ENCODE peak calls at places on chromosomes 16 and 17, in nine cellular contexts. P is CD4-positive, alpha-beta T cell; E is cardiac muscle cell; O is CD8-positive, alpha-beta T cell; J is BJ; B is fibroblast of lung; N is sigmoid colon; D is thoracic aorta; Q is ovary. S is an unnamed sample.

GRCh38 chr16:23213831-23214230 is 31.3 kb downstream of the SCNN1G start:
- DNase-seq in E (no peak), D (no peak), P (no peak), Q (no peak), J (no peak), O (no peak), B (no peak), N (no peak), S (no peak)

GRCh38 chr17:77644981-77645380 is 313.5 kb upstream of the TNRC6C start:
- DNase-seq in Q (no peak), O (peak), B (no peak), P (peak), E (no peak), D (no peak), N (no peak), J (no peak), S (no peak)

GRCh38 chr16:10497132-10498088 is 83.0 kb downstream of the EMP2 start:
- DNase-seq in D (no peak), Q (no peak), O (no peak), N (no peak), E (no peak), B (peak), P (no peak), J (no peak), S (no peak)

GRCh38 chr16:83952940-83953795 is at the start of gene OSGIN1:
- DNase-seq in N (peak), D (peak), B (peak), E (peak), O (peak), J (peak), Q (peak), P (peak), S (peak)

GRCh38 chr16:51938861-51939260 is 608.1 kb downstream of the TOX3 start:
- DNase-seq in O (no peak), P (no peak), Q (no peak), J (no peak), N (no peak), B (no peak), E (no peak), D (no peak), S (no peak)

GRCh38 chr16:8816967-8817662 is 19.5 kb downstream of the PMM2 start:
- DNase-seq in Q (no peak), B (peak), P (no peak), E (no peak), N (no peak), D (no peak), J (no peak), O (no peak), S (no peak)

GRCh38 chr16:945271-946047 is 25.3 kb downstream of the LMF1 start:
- DNase-seq in O (no peak), J (no peak), P (no peak), Q (no peak), D (no peak), N (no peak), B (no peak), E (no peak), S (no peak)

GRCh38 chr17:67531291-67531690 is 154.2 kb downstream of the PITPNC1 start:
- DNase-seq in D (no peak), O (no peak), B (peak), P (no peak), E (no peak), J (no peak), Q (no peak), N (peak), S (no peak)

GRCh38 chr16:84026601-84027000 is 16.0 kb downstream of the SLC38A8 start:
- DNase-seq in D (no peak), E (no peak), J (no peak), N (no peak), O (no peak), Q (no peak), B (no peak), P (no peak), S (no peak)

GRCh38 chr16:22007509-22008214 is at the start of gene MOSMO:
- DNase-seq in O (peak), B (peak), D (no peak), Q (peak), P (peak), N (peak), J (no peak), E (peak), S (no peak)

GRCh38 chr17:43334744-43335400 is 63.9 kb upstream of the ARL4D start:
- DNase-seq in P (no peak), J (no peak), B (no peak), Q (no peak), N (no peak), E (peak), O (no peak), D (no peak), S (no peak)

GRCh38 chr17:42407289-42407836 is 15.7 kb downstream of the CAVIN1 start:
- DNase-seq in J (no peak), O (peak), P (peak), N (peak), E (peak), Q (peak), B (peak), D (peak), S (no peak)

GRCh38 chr16:57807968-57808528 is 5.8 kb upstream of the KIFC3 start:
- DNase-seq in O (peak), P (peak), D (no peak), B (peak), Q (peak), N (peak), J (peak), E (peak), S (no peak)

GRCh38 chr17:36813357-36813756 is 123.9 kb upstream of the LHX1 start:
- DNase-seq in O (no peak), E (no peak), D (no peak), N (no peak), P (no peak), Q (no peak), B (no peak), J (no peak), S (no peak)

GRCh38 chr17:47702391-47702995 is 8.5 kb downstream of the TBKBP1 start:
- DNase-seq in J (no peak), Q (peak), N (no peak), B (no peak), P (no peak), D (no peak), E (no peak), O (no peak), S (no peak)

GRCh38 chr16:75224683-75225082 is 5.9 kb downstream of the CTRB1 start:
- DNase-seq in P (no peak), O (no peak), D (no peak), E (no peak), B (no peak), J (no peak), N (no peak), Q (no peak), S (no peak)

GRCh38 chr17:76444518-76445311 is 8.2 kb downstream of the UBE2O start:
- DNase-seq in J (no peak), Q (no peak), P (no peak), D (no peak), E (no peak), O (no peak), B (peak), N (no peak), S (no peak)

GRCh38 chr16:81567987-81568748 is 123.6 kb downstream of the CMIP start:
- DNase-seq in E (no peak), O (no peak), B (peak), P (no peak), J (no peak), Q (peak), N (no peak), D (no peak), S (peak)

GRCh38 chr16:51982715-51983680 is 563.9 kb downstream of the TOX3 start:
- DNase-seq in J (no peak), P (no peak), Q (no peak), E (peak), B (peak), D (no peak), O (no peak), N (no peak), S (peak)

GRCh38 chr17:72118588-72119279 is 2.1 kb upstream of the SOX9 start:
- DNase-seq in D (no peak), Q (no peak), J (no peak), B (peak), P (no peak), O (no peak), N (peak), E (peak), S (no peak)

GRCh38 chr17:20059728-20060188 is 50.6 kb downstream of the SPECC1 start:
- DNase-seq in P (no peak), J (no peak), D (no peak), O (no peak), E (no peak), N (no peak), Q (no peak), B (no peak), S (no peak)

GRCh38 chr17:58813712-58814111 is 58.1 kb downstream of the PPM1E start:
- DNase-seq in P (no peak), J (no peak), B (no peak), D (no peak), E (no peak), O (no peak), N (no peak), Q (no peak), S (no peak)

GRCh38 chr17:43840814-43841213 is 6.2 kb upstream of the CD300LG start:
- DNase-seq in D (no peak), P (no peak), N (no peak), Q (no peak), E (peak), B (no peak), J (no peak), O (no peak), S (no peak)

GRCh38 chr17:62724398-62725146 is 83.5 kb downstream of the MARCHF10 start:
- DNase-seq in D (no peak), E (no peak), B (no peak), J (no peak), O (peak), Q (no peak), P (peak), N (peak), S (no peak)

GRCh38 chr16:919658-920631 is 50.8 kb downstream of the LMF1 start:
- DNase-seq in D (no peak), B (no peak), J (peak), P (no peak), N (peak), E (no peak), O (no peak), Q (no peak), S (peak)

GRCh38 chr17:21375757-21376584 is at the start of gene KCNJ12:
- DNase-seq in B (peak), O (no peak), P (no peak), E (peak), D (no peak), N (no peak), Q (no peak), J (no peak), S (no peak)

GRCh38 chr17:8223356-8224063 is 13.1 kb upstream of the AURKB start:
- DNase-seq in B (peak), N (peak), J (no peak), O (peak), P (peak), E (peak), D (no peak), Q (peak), S (no peak)
- TF ChIP-seq CTCF in B (no peak), N (no peak), J (peak), O (no peak), P (no peak), E (peak), D (no peak), Q (no peak), S (peak)

GRCh38 chr17:7704601-7705268 is at the start of gene EFNB3:
- DNase-seq in J (no peak), O (no peak), E (peak), B (peak), Q (no peak), N (no peak), P (no peak), D (no peak), S (no peak)

GRCh38 chr17:7700510-7700909 is 4.5 kb upstream of the EFNB3 start:
- DNase-seq in O (no peak), N (no peak), J (no peak), Q (no peak), B (no peak), P (no peak), D (no peak), E (no peak), S (no peak)

GRCh38 chr17:7703584-7704574 is 1.1 kb upstream of the EFNB3 start:
- DNase-seq in P (no peak), N (no peak), E (peak), D (no peak), J (no peak), O (no peak), Q (no peak), B (peak), S (no peak)

GRCh38 chr17:7702776-7703175 is 2.2 kb upstream of the EFNB3 start:
- DNase-seq in B (no peak), N (no peak), P (no peak), D (no peak), J (no peak), O (no peak), Q (no peak), E (no peak), S (no peak)

GRCh38 chr17:7701681-7702080 is 3.3 kb upstream of the EFNB3 start:
- DNase-seq in P (no peak), B (no peak), Q (no peak), E (no peak), N (no peak), O (no peak), J (no peak), D (no peak), S (no peak)
- TF ChIP-seq CTCF in P (no peak), B (no peak), Q (no peak), E (no peak), N (no peak), O (no peak), J (no peak), D (no peak), S (no peak)

GRCh38 chr16:64172191-64172590 is 949.7 kb downstream of the CDH11 start:
- DNase-seq in N (no peak), E (no peak), B (no peak), O (no peak), P (no peak), J (no peak), D (no peak), Q (no peak), S (no peak)
- TF ChIP-seq CTCF in N (no peak), E (no peak), B (no peak), O (no peak), P (no peak), J (no peak), D (no peak), Q (no peak), S (no peak)

GRCh38 chr16:85446846-85447656 is 166.1 kb upstream of the GSE1 start:
- DNase-seq in B (no peak), Q (no peak), E (no peak), P (no peak), D (no peak), N (no peak), O (no peak), J (no peak), S (no peak)
- TF ChIP-seq CTCF in B (no peak), Q (no peak), E (no peak), P (no peak), D (no peak), N (no peak), O (no peak), J (no peak), S (no peak)

GRCh38 chr16:19969284-19969683 is 84.6 kb upstream of the GPRC5B start:
- DNase-seq in B (no peak), N (no peak), O (no peak), E (no peak), Q (no peak), J (no peak), P (no peak), D (no peak), S (no peak)
- TF ChIP-seq CTCF in B (no peak), N (no peak), O (no peak), E (no peak), Q (no peak), J (no peak), P (no peak), D (no peak), S (no peak)

GRCh38 chr17:64221679-64222078 is 41.4 kb downstream of the TEX2 start:
- DNase-seq in D (no peak), P (no peak), B (no peak), Q (no peak), N (no peak), E (no peak), O (no peak), J (no peak), S (no peak)

GRCh38 chr17:64216385-64217248 is 46.4 kb downstream of the TEX2 start:
- DNase-seq in P (no peak), D (no peak), E (no peak), N (no peak), B (peak), J (no peak), Q (peak), O (no peak), S (no peak)

GRCh38 chr17:64218066-64218465 is 45.0 kb downstream of the TEX2 start:
- DNase-seq in E (no peak), Q (no peak), D (no peak), J (no peak), P (peak), N (no peak), B (no peak), O (no peak), S (no peak)

GRCh38 chr17:64217249-64217652 is 45.8 kb downstream of the TEX2 start:
- DNase-seq in N (no peak), D (no peak), J (no peak), O (no peak), Q (no peak), P (no peak), E (no peak), B (peak), S (no peak)

DNA sequence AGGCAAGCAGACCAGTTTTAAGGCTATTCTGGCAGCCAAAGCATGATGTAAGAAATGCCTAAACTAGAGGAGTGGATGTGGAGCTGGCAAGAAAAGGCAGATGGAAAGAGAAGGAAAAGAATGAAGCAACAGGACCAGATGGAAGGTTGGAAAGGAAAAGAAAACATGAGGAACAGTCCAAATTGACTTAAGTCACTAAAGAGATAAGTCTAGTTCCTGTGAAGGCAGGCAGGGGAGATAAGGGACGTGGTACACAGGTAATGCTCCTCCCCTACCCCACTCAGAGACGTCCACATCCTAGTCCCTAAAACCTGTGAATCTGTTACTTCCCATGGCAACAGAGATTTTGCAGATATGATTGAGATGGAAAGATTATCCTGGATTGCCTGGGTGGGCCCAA is 43.5 kb downstream of the TEX2 start:
- DNase-seq in J (no peak), Q (no peak), D (no peak), P (no peak), E (no peak), B (no peak), O (no peak), N (no peak), S (no peak)
- TF ChIP-seq CTCF in J (no peak), Q (no peak), D (no peak), P (no peak), E (no peak), B (no peak), O (no peak), N (no peak), S (no peak)

GRCh38 chr17:51702963-51703362 is 442.6 kb downstream of the UTP18 start:
- DNase-seq in D (no peak), Q (no peak), J (no peak), E (no peak), N (no peak), O (no peak), P (no peak), B (no peak), S (no peak)
- TF ChIP-seq CTCF in D (no peak), Q (no peak), J (no peak), E (no peak), N (no peak), O (no peak), P (no peak), B (no peak), S (no peak)

GRCh38 chr17:64230551-64231408 is 32.3 kb downstream of the TEX2 start:
- DNase-seq in O (no peak), E (no peak), Q (no peak), B (peak), D (no peak), J (peak), N (no peak), P (no peak), S (peak)
- TF ChIP-seq CTCF in O (no peak), E (no peak), Q (no peak), B (no peak), D (no peak), J (no peak), N (no peak), P (no peak), S (no peak)

DNA sequence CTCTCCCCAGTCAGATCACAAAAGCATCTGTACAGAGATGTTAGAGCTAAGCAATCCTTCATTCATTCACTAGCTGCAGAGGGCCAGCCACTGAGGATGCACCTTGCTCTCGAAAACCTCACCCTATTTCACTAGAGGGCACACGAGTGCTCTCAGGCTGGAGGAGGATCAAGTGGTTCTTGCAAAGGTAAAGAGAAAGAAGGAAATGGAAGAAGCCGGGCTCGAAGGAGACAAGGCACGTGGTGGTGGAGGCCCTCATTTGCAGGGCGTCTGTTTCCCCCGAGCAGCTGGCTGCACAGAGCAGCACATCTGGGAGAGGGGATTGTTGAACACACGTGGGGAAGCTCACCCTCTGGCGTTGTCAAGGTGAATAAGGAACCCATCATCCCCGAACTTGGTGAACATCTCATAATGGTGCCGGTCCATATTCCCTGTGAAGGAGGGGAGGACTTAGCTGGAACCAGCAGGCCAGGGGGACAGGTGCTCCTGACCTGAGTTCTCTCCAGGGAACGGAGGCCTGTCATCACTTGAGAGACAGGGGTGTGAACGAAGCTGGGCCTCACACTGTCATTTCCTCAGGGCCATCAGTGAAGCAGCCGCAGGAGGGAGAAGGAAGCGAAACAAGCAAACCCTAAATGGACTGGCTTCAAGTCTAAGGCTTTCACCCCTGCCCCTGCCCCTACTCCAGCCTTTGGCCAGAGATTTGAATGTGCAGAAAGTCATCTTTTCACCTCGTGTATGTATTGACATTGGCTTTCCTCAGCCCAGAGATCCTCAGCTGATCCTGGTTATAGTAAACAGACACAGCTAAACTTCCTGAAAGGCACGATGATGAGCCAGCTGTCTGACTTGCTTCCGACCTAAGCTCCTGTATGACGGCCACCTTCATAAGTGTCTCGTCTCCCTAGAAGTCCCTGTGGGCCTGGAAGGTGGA is 27.6 kb downstream of the PRKAR1A start:
- DNase-seq in N (no peak), Q (no peak), O (no peak), J (no peak), D (no peak), P (no peak), B (no peak), E (peak), S (no peak)
- TF ChIP-seq CTCF in N (no peak), Q (peak), O (no peak), J (peak), D (no peak), P (no peak), B (peak), E (peak), S (peak)

GRCh38 chr16:86404678-86405077 is 105.6 kb upstream of the FOXF1 start:
- DNase-seq in Q (no peak), N (no peak), O (no peak), J (no peak), B (no peak), D (no peak), E (no peak), P (no peak), S (no peak)
- TF ChIP-seq CTCF in Q (no peak), N (no peak), O (no peak), J (no peak), B (no peak), D (no peak), E (no peak), P (no peak), S (no peak)

S was measured in AG09319.